ENCODE peak calls at places on chromosomes 13 and 19, in five cellular contexts. M is CD4-positive, alpha-beta memory T cell; T is PC-3; J is left lung; N is esophagus squamous epithelium. H is an unnamed sample. For H3K36me3 and H3K27me3, the result is how much of the 10 kb centered on the place peaks cover.

GRCh38 chr19:3838661-3839060 is 30.2 kb downstream of the ZFR2 start:
- DNase-seq in M (no peak), T (no peak), J (no peak), N (no peak), H (no peak)

GRCh38 chr19:6736917-6737283 is 480 bp downstream of the GPR108 start:
- DNase-seq in M (no peak), T (no peak), J (no peak), N (no peak), H (no peak)

GRCh38 chr13:20303636-20304035 is 71.5 kb upstream of the GJB6 start:
- DNase-seq in M (no peak), T (peak), J (no peak), N (no peak), H (no peak)

GRCh38 chr13:110258876-110259631 is 47.9 kb downstream of the COL4A1 start:
- DNase-seq in M (no peak), T (peak), J (no peak), N (no peak), H (no peak)

GRCh38 chr13:26050568-26051230 is 1.1 kb downstream of the SHISA2 start:
- DNase-seq in M (no peak), T (no peak), J (no peak), N (no peak), H (no peak)

GRCh38 chr13:75864718-75865117 is 228.6 kb downstream of the LMO7 start:
- DNase-seq in M (no peak), T (peak), J (no peak), N (no peak), H (no peak)

GRCh38 chr13:98848736-98849135 is 96.3 kb upstream of the SLC15A1 start:
- DNase-seq in M (no peak), T (no peak), J (no peak), N (no peak), H (peak)

GRCh38 chr13:103288114-103288513 is 221.9 kb upstream of the SLC10A2 start:
- DNase-seq in M (no peak), T (no peak), J (no peak), N (no peak), H (no peak)

GRCh38 chr13:48954086-48954485 is 21.6 kb upstream of the FNDC3A start:
- DNase-seq in M (no peak), T (peak), J (no peak), N (no peak), H (no peak)

GRCh38 chr13:66635526-66635925 is 594.6 kb downstream of the PCDH9 start:
- DNase-seq in M (no peak), T (peak), J (no peak), N (no peak), H (no peak)

GRCh38 chr13:94917814-94918213 is 205.5 kb upstream of the SOX21 start:
- DNase-seq in M (no peak), T (peak), J (no peak), N (no peak), H (no peak)

GRCh38 chr13:44759222-44759721 is 183.1 kb upstream of the TSC22D1 start:
- DNase-seq in M (no peak), T (no peak), J (no peak), N (no peak), H (no peak)

GRCh38 chr19:45514376-45515051 is 7.2 kb downstream of the VASP start:
- DNase-seq in M (no peak), T (no peak), J (peak), N (no peak), H (no peak)

GRCh38 chr19:947707-948533 is 22.1 kb downstream of the ARID3A start:
- DNase-seq in M (peak), T (no peak), J (peak), N (peak), H (no peak)

GRCh38 chr13:95982144-95982543 is 71.1 kb downstream of the UGGT2 start:
- DNase-seq in M (no peak), T (no peak), J (no peak), N (no peak), H (no peak)

GRCh38 chr19:36627057-36627456 is 21.9 kb downstream of the ZNF382 start:
- DNase-seq in M (no peak), T (no peak), J (no peak), N (no peak), H (no peak)

GRCh38 chr19:22622901-22623840 is 11.0 kb upstream of the ZNF492 start:
- DNase-seq in M (no peak), T (no peak), J (no peak), N (no peak), H (no peak)

GRCh38 chr19:54708781-54709180 is 15.5 kb upstream of the KIR3DL3 start:
- DNase-seq in M (no peak), T (no peak), J (no peak), N (no peak), H (no peak)

GRCh38 chr19:4539697-4540581 is at the start of gene LRG1:
- DNase-seq in M (no peak), T (no peak), J (peak), N (no peak), H (no peak)

GRCh38 chr19:47713046-47714021 is at the start of gene EHD2:
- DNase-seq in M (no peak), T (no peak), J (peak), N (no peak), H (peak)

GRCh38 chr13:34207334-34207733 is 389.4 kb downstream of the RFC3 start:
- DNase-seq in M (no peak), T (peak), J (no peak), N (no peak), H (peak)

GRCh38 chr13:44906758-44907157 is 82.5 kb downstream of the NUFIP1 start:
- DNase-seq in M (no peak), T (no peak), J (no peak), N (no peak), H (peak)

GRCh38 chr13:18953139-18953930 is 228.3 kb downstream of the TUBA3C start:
- DNase-seq in M (no peak), T (no peak), J (no peak), N (no peak), H (no peak)

GRCh38 chr13:65460136-65460535 is 1770.0 kb downstream of the PCDH9 start:
- DNase-seq in M (no peak), T (no peak), J (no peak), N (no peak), H (no peak)

GRCh38 chr13:113518080-113518803 is 27.7 kb upstream of the DCUN1D2 start:
- DNase-seq in M (no peak), T (no peak), J (no peak), N (no peak), H (no peak)
- H3K36me3 ChIP-seq in M (under half), T (under half), J (half or more), N (under half), H (under half)

DNA sequence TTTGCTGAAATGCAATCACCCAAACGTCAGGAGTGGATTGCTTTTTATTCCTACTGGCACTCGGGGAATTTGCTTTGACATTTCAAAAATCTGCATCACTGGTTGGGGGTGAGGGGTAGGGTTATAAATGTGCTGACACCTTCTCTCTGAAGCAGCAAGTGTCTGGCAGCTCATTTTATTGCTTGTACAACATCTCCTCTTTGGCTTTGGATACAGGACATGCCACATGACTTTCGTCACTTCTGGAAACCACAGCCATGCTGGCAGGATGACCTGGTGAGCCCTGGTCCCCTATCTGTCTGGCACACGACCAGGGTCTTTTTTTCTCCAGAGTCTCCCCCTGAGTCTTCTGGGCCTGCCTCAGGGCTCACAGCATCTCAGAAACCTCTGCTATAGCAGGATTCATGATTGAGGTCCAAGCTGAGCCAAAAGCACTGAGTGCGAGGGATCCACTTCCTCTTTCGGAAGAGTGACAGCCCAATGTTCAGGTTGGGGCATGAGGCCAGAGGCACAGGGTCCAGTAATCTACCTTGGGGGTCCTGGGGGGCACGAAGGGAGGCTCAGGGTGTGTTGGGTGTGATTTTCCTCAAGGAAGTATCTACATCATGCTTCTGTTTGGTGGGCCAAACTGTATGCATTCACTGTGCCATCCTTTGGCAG is 60.1 kb downstream of the HSPH1 start:
- DNase-seq in M (no peak), T (no peak), J (no peak), N (no peak), H (no peak)
- H3K27me3 ChIP-seq in M (under half), T (half or more), J (under half), N (under half), H (under half)

GRCh38 chr19:8473652-8474476 is 28.6 kb downstream of the PRAM1 start:
- DNase-seq in M (no peak), T (no peak), J (no peak), N (no peak), H (no peak)
- H3K36me3 ChIP-seq in M (half or more), T (half or more), J (half or more), N (half or more), H (half or more)

GRCh38 chr19:18790566-18791314 is at the start of gene COMP:
- DNase-seq in M (no peak), T (no peak), J (no peak), N (no peak), H (no peak)
- H3K27me3 ChIP-seq in M (under half), T (under half), J (half or more), N (under half), H (under half)

GRCh38 chr19:2420490-2420889 is 6.9 kb downstream of the TIMM13 start:
- DNase-seq in M (no peak), T (no peak), J (no peak), N (no peak), H (no peak)
- H3K36me3 ChIP-seq in M (under half), T (under half), J (under half), N (under half), H (under half)

GRCh38 chr13:111323549-111323948 is 3.1 kb downstream of the TEX29 start:
- DNase-seq in M (no peak), T (no peak), J (no peak), N (no peak), H (no peak)

GRCh38 chr13:111325146-111325890 is 4.9 kb downstream of the TEX29 start:
- DNase-seq in M (no peak), T (no peak), J (no peak), N (no peak), H (no peak)

GRCh38 chr13:111322916-111323331 is 2.5 kb downstream of the TEX29 start:
- DNase-seq in M (no peak), T (no peak), J (no peak), N (no peak), H (no peak)

GRCh38 chr13:111324736-111325135 is 4.3 kb downstream of the TEX29 start:
- DNase-seq in M (no peak), T (no peak), J (no peak), N (no peak), H (no peak)

DNA sequence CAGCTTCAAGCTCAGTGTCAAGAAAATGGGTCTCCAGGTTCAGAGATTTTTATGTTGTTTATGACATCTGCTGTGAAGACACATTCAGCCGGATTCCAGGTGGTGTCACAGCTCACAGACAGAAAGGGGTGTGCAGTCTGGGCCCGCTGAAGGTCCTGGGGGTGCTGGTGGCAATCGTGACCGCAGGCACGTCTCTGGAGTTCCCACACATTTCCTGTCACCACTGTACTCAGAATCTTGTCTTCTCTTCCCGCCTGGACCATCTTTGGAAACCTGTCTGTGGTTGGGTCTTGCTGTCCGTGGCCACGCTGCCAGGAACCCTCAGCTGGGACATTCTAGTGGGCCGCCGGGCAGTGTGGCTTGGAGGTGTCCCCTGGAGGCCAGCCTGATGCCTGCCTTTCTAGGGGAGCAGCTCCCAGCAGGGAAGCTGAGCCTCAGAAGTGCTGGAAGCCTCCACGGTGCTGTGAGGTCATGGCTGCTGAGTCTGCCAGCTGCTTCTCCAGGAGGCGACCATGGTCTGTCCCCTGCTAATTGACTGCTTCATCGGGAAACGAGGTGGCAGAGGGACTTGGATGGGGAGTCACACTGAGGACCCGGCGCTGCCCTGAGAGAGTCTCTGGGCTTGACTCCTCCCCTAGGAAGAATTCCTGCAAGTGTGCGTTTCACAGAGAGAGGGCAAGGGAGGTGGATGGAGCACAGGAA is 3.7 kb downstream of the TEX29 start:
- DNase-seq in M (no peak), T (no peak), J (no peak), N (no peak), H (no peak)
- H3K27me3 ChIP-seq in M (under half), T (under half), J (under half), N (under half), H (under half)

DNA sequence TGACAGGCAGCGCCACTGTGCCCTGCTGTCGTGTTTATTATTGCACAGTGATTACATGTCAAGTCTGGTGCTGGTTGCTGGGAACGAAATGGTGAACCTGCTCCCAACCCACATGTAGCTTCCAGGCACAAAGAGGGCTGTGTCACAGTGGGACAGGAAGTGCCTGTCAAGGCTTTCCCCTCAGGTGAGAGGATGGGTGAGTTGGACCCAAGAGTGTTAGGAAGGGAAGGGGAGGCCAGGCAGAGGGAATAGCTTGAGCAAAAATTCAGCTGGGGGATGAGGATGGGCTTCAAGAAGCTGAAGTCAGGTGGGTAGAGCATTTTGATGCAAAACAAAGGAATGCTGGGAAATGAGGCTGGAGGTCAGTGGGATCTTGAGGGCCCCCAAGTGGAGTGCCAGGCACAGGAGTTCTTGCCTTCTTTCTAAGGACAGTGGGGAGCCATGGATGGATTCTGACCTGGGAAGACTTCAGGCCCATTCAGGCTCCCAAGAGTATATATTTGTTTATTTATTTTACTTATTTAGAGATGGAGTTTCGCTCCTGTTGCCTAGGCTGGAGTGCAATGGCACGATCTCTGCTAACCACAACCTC is 8.5 kb upstream of the QTRT1 start:
- DNase-seq in M (no peak), T (no peak), J (no peak), N (no peak), H (no peak)
- H3K36me3 ChIP-seq in M (under half), T (under half), J (under half), N (under half), H (half or more)

GRCh38 chr19:31406106-31406505 is 56.9 kb upstream of the TSHZ3 start:
- DNase-seq in M (no peak), T (no peak), J (no peak), N (no peak), H (no peak)

GRCh38 chr19:31408460-31409124 is 59.4 kb upstream of the TSHZ3 start:
- DNase-seq in M (no peak), T (peak), J (no peak), N (no peak), H (no peak)

GRCh38 chr19:31397308-31397707 is 48.1 kb upstream of the TSHZ3 start:
- DNase-seq in M (no peak), T (no peak), J (no peak), N (no peak), H (no peak)

GRCh38 chr19:31402529-31402928 is 53.3 kb upstream of the TSHZ3 start:
- DNase-seq in M (no peak), T (no peak), J (no peak), N (no peak), H (no peak)

DNA sequence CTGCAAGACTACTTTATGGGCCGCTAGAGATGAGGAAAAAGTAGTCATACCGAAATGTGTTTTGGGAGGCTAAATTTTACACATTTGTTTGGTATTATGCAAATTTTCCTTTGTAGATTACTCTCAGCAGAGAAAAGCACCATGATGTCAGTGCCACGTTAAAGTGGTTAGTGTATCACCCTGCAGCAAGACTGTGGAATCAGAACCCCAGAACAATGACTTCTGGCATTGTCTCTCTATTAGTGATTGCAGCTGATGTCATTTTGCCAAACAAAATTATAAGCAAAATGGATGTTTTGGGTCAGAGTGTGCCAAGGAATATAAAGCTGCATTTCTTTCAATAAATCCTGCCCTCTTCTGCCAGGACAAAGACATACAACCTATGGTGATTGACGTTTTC is 53.7 kb upstream of the TSHZ3 start:
- DNase-seq in M (no peak), T (no peak), J (no peak), N (no peak), H (no peak)
- H3K27me3 ChIP-seq in M (under half), T (under half), J (under half), N (under half), H (under half)

GRCh38 chr13:28286263-28286662 is 147.9 kb downstream of the PAN3 start:
- DNase-seq in M (no peak), T (no peak), J (no peak), N (no peak), H (no peak)

GRCh38 chr13:28283600-28283999 is 145.3 kb downstream of the PAN3 start:
- DNase-seq in M (no peak), T (no peak), J (no peak), N (no peak), H (no peak)

GRCh38 chr13:28282451-28282850 is 144.1 kb downstream of the PAN3 start:
- DNase-seq in M (no peak), T (no peak), J (no peak), N (no peak), H (no peak)
- H3K36me3 ChIP-seq in M (under half), T (under half), J (half or more), N (under half), H (under half)

H was measured in MG63.